ENCODE peak calls at places on chromosomes 11 and 22, in eight cellular contexts. S is activated CD8-positive, alpha-beta memory T cell treated with anti-CD3 and anti-CD28 coated beads, Interleukin-2, amount 50 U/mL, for 4 hours; D is GM23248; P is pons; N is HT-29; E is NCI-H1092; Z is fibroblast of pulmonary artery; R is GM04503. M is an unnamed sample.

GRCh38 chr11:78397398-78397797 is 20.2 kb downstream of the GAB2 start:
- DNase-seq in S (no peak), D (no peak), P (no peak), N (peak; percentile 12), E (no peak), Z (no peak), R (no peak), M (no peak)

GRCh38 chr11:101860694-101861371 is 54.0 kb upstream of the CEP126 start:
- DNase-seq in S (no peak), D (peak; percentile 87), P (peak; percentile 48), N (peak; percentile 79), E (no peak), Z (peak; percentile 78), R (no peak), M (peak; percentile 91)

GRCh38 chr11:64263021-64263946 is 12.0 kb downstream of the PLCB3 start:
- DNase-seq in S (no peak), D (peak; percentile 39), P (no peak), N (no peak), E (no peak), Z (peak; percentile 60), R (no peak), M (no peak)

GRCh38 chr11:118744001-118744400 is 47.0 kb downstream of the DDX6 start:
- DNase-seq in S (no peak), D (peak; percentile 23), P (no peak), N (no peak), E (no peak), Z (no peak), R (no peak), M (no peak)

GRCh38 chr11:5394091-5394490 is 10.5 kb downstream of the OR51M1 start:
- DNase-seq in S (no peak), D (no peak), P (no peak), N (no peak), E (no peak), Z (no peak), R (no peak), M (no peak)

GRCh38 chr22:30605449-30606110 is 1.4 kb upstream of the TCN2 start:
- DNase-seq in S (peak; percentile 45), D (peak; percentile 68), P (peak; percentile 59), N (peak; percentile 51), E (peak; percentile 37), Z (peak; percentile 59), R (no peak), M (peak; percentile 83)

GRCh38 chr11:109856958-109857357 is 236.2 kb upstream of the ZC3H12C start:
- DNase-seq in S (no peak), D (peak; percentile 28), P (no peak), N (no peak), E (no peak), Z (no peak), R (no peak), M (no peak)

GRCh38 chr11:111046291-111046690 is 199.2 kb upstream of the POU2AF2 start:
- DNase-seq in S (no peak), D (peak; percentile 60), P (no peak), N (no peak), E (no peak), Z (no peak), R (no peak), M (no peak)

GRCh38 chr11:47899801-47900200 is 51.7 kb upstream of the NUP160 start:
- DNase-seq in S (no peak), D (no peak), P (no peak), N (no peak), E (no peak), Z (no peak), R (no peak), M (peak; percentile 87)

GRCh38 chr11:117618956-117619355 is 178.1 kb downstream of the DSCAML1 start:
- DNase-seq in S (no peak), D (no peak), P (peak; percentile 58), N (peak; percentile 16), E (peak; percentile 47), Z (no peak), R (no peak), M (peak; percentile 42)

GRCh38 chr11:65864758-65865471 is 4.7 kb downstream of the MUS81 start:
- DNase-seq in S (no peak), D (no peak), P (no peak), N (peak; percentile 0), E (no peak), Z (no peak), R (no peak), M (no peak)

GRCh38 chr22:42688914-42689275 is 31.8 kb downstream of the A4GALT start:
- DNase-seq in S (no peak), D (peak; percentile 15), P (no peak), N (no peak), E (no peak), Z (no peak), R (no peak), M (peak; percentile 14)

GRCh38 chr11:68349461-68350249 is 37.3 kb downstream of the LRP5 start:
- DNase-seq in S (no peak), D (no peak), P (no peak), N (no peak), E (no peak), Z (no peak), R (no peak), M (no peak)

GRCh38 chr22:48709453-48709852 is 1118.2 kb downstream of the BRD1 start:
- DNase-seq in S (no peak), D (no peak), P (no peak), N (no peak), E (no peak), Z (no peak), R (no peak), M (no peak)

GRCh38 chr11:110524227-110524626 is 94.5 kb downstream of the FDX1 start:
- DNase-seq in S (no peak), D (peak; percentile 97), P (no peak), N (no peak), E (no peak), Z (peak; percentile 65), R (peak; percentile 81), M (no peak)

GRCh38 chr11:35923452-35923851 is 20.4 kb upstream of the LDLRAD3 start:
- DNase-seq in S (no peak), D (no peak), P (peak; percentile 90), N (no peak), E (no peak), Z (peak; percentile 50), R (no peak), M (no peak)

GRCh38 chr11:14542384-14542783 is 22.2 kb upstream of the PSMA1 start:
- DNase-seq in S (no peak), D (no peak), P (no peak), N (no peak), E (peak; percentile 34), Z (no peak), R (no peak), M (no peak)

GRCh38 chr11:858993-859339 is 16.3 kb downstream of the TSPAN4 start:
- DNase-seq in S (no peak), D (no peak), P (no peak), N (no peak), E (no peak), Z (no peak), R (no peak), M (no peak)

GRCh38 chr22:45007946-45008852 is 1.6 kb downstream of the PHF21B start:
- DNase-seq in S (no peak), D (peak; percentile 18), P (no peak), N (no peak), E (no peak), Z (no peak), R (no peak), M (peak; percentile 40)

GRCh38 chr22:45196926-45197605 is 33.3 kb downstream of the NUP50 start:
- DNase-seq in S (no peak), D (no peak), P (no peak), N (no peak), E (no peak), Z (no peak), R (no peak), M (no peak)

GRCh38 chr22:49214976-49215375 is 612.7 kb downstream of the BRD1 start:
- DNase-seq in S (no peak), D (no peak), P (no peak), N (no peak), E (no peak), Z (no peak), R (no peak), M (no peak)

GRCh38 chr11:102237096-102237735 is 80.1 kb upstream of the BIRC3 start:
- DNase-seq in S (no peak), D (peak; percentile 72), P (no peak), N (no peak), E (no peak), Z (no peak), R (peak; percentile 59), M (no peak)

GRCh38 chr11:32374261-32374711 is 61.1 kb downstream of the WT1 start:
- DNase-seq in S (no peak), D (peak; percentile 39), P (no peak), N (peak; percentile 50), E (no peak), Z (peak; percentile 49), R (no peak), M (peak; percentile 96)

GRCh38 chr11:91248199-91248807 is 976.3 kb upstream of the FAT3 start:
- DNase-seq in S (no peak), D (peak; percentile 49), P (peak; percentile 58), N (peak; percentile 77), E (no peak), Z (peak; percentile 59), R (no peak), M (peak; percentile 93)

GRCh38 chr11:120471131-120471530 is 40.4 kb upstream of the GRIK4 start:
- DNase-seq in S (no peak), D (peak; percentile 75), P (no peak), N (no peak), E (no peak), Z (peak; percentile 61), R (peak; percentile 79), M (no peak)

M was measured in Karpas-422.